ENCODE peak calls at places on chromosomes 7 and 10, in five cellular contexts. D is H1, M is WTC11, N is GM12878, T is K562. A is an unnamed sample.

GRCh38 chr10:3353235-3353634 is 180.7 kb upstream of the PITRM1 start:
- DNase-seq in D (no peak), M (no peak), N (no peak), T (no peak), A (no peak)

GRCh38 chr7:30001953-30002352 is 12.4 kb upstream of the SCRN1 start:
- DNase-seq in D (no peak), M (no peak), N (no peak), T (no peak), A (no peak)

GRCh38 chr10:14330390-14331071 is at the start of gene FRMD4A:
- DNase-seq in D (no peak), M (no peak), N (no peak), T (no peak), A (peak)

GRCh38 chr7:158016171-158017087 is 571.2 kb downstream of the PTPRN2 start:
- DNase-seq in D (peak), M (no peak), N (no peak), T (no peak), A (no peak)

GRCh38 chr10:98910048-98910447 is 325.6 kb downstream of the HPSE2 start:
- DNase-seq in D (no peak), M (no peak), N (no peak), T (peak), A (no peak)

GRCh38 chr10:14487511-14487909 is 156.8 kb upstream of the FRMD4A start:
- DNase-seq in D (peak), M (no peak), N (no peak), T (no peak), A (no peak)

GRCh38 chr10:3468919-3469638 is 296.5 kb upstream of the PITRM1 start:
- DNase-seq in D (no peak), M (no peak), N (no peak), T (no peak), A (no peak)

GRCh38 chr10:53370347-53370746 is 597.8 kb upstream of the MBL2 start:
- DNase-seq in D (no peak), M (no peak), N (no peak), T (no peak), A (no peak)

GRCh38 chr7:122166708-122167107 is 22.7 kb upstream of the AASS start:
- DNase-seq in D (no peak), M (no peak), N (no peak), T (no peak), A (no peak)

GRCh38 chr7:130890176-130891020 is 156.4 kb upstream of the KLF14 start:
- DNase-seq in D (no peak), M (no peak), N (no peak), T (no peak), A (no peak)

GRCh38 chr7:69527706-69528105 is 70.6 kb upstream of the AUTS2 start:
- DNase-seq in D (no peak), M (no peak), N (no peak), T (no peak), A (no peak)

GRCh38 chr10:70186571-70186970 is 16.3 kb upstream of the SAR1A start:
- DNase-seq in D (no peak), M (no peak), N (no peak), T (no peak), A (no peak)

GRCh38 chr7:11843113-11843765 is 11.2 kb upstream of the THSD7A start:
- DNase-seq in D (no peak), M (no peak), N (no peak), T (no peak), A (no peak)

GRCh38 chr7:14690075-14690474 is 212.5 kb downstream of the DGKB start:
- DNase-seq in D (no peak), M (no peak), N (no peak), T (no peak), A (no peak)

GRCh38 chr7:115910541-115911164 is 119.9 kb downstream of the TFEC start:
- DNase-seq in D (no peak), M (no peak), N (no peak), T (no peak), A (peak)

GRCh38 chr10:60238408-60239100 is 151.1 kb downstream of the ANK3 start:
- DNase-seq in D (no peak), M (peak), N (peak), T (no peak), A (peak)

GRCh38 chr10:16950686-16951681 is 133.8 kb upstream of the RSU1 start:
- DNase-seq in D (no peak), M (peak), N (no peak), T (peak), A (peak)

DNA sequence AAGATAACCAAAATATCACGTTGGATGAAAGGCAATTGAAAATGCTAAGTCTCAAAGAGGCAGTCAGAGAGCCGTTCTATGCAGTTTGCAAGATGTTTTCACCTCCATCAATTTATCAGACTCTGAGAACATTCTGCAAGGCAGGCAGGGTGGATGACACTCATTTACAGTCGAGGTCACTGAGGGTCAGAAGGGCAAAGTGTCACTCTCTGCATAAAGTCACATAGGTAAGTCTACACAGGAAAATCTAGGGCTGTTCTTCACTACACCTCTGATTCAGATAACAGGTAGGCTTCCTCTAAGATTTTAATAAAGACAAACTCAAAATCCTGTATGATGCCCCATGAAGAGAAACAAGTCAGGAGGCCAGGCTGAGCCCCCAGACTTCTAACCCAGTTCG is 1.4 kb upstream of the PLEKHA1 start:
- DNase-seq in D (no peak), M (no peak), N (no peak), T (no peak), A (no peak)
- TF ChIP-seq CREB1 in D (no peak), M (no peak), N (no peak), T (no peak), A (no peak)

GRCh38 chr7:33192695-33193291 is 63.4 kb downstream of the BBS9 start:
- DNase-seq in D (no peak), M (no peak), N (no peak), T (no peak), A (no peak)

GRCh38 chr7:33193308-33193864 is 64.0 kb downstream of the BBS9 start:
- DNase-seq in D (no peak), M (no peak), N (no peak), T (no peak), A (no peak)

GRCh38 chr7:33200282-33200681 is 70.9 kb downstream of the BBS9 start:
- DNase-seq in D (no peak), M (no peak), N (no peak), T (no peak), A (no peak)

GRCh38 chr7:33195264-33195663 is 65.9 kb downstream of the BBS9 start:
- DNase-seq in D (no peak), M (no peak), N (no peak), T (no peak), A (no peak)

DNA sequence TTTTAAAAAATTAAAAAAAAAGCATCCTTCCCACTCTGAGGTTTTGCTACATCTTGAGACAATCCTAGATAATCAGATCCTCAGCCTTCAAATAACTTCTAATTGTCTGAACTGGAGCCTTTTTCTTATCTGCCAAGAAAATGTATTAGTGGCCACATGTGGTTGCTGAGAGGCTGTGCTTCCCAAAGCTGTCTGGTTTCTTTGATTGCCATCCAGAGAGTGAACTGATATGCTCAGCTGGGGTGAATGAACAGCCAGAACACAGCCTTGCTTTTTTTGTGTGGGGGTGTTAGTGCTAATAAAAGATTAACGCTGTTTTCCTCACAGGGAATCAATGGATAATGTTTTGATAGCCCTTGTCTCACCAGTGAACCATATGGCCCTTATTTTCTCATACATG is 66.8 kb downstream of the BBS9 start:
- DNase-seq in D (no peak), M (no peak), N (no peak), T (no peak), A (no peak)
- TF ChIP-seq CREB1 in D (no peak), M (no peak), N (no peak), T (no peak), A (no peak)

GRCh38 chr7:39946693-39947092 is 3.4 kb upstream of the CDK13 start:
- DNase-seq in D (no peak), M (no peak), N (no peak), T (no peak), A (peak)

GRCh38 chr7:39948932-39949928 is 826 bp upstream of the CDK13 start:
- DNase-seq in D (peak), M (peak), N (peak), T (peak), A (peak)

GRCh38 chr7:39949980-39950472 is at the start of gene CDK13:
- DNase-seq in D (no peak), M (peak), N (peak), T (no peak), A (peak)

GRCh38 chr7:39950473-39951155 is 558 bp downstream of the CDK13 start:
- DNase-seq in D (peak), M (peak), N (no peak), T (peak), A (peak)

DNA sequence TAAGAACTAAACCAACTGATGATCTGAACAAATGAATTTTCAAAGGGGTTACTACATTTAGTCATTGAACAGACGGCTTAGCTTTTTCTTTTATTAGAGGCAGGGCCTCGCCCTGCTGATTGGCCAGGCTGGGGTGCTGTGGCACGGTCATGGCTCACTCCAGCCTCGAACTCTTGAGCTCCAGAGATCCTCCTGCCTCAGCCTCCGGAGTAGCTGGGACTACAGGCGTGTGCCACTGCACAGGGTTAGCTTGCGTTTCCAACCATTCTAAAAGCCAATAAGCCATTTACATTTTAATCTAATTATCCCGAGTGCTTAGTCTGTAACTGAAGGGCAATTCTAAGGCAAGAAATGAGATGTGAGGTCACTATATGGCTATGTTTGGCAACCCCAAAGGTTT is 1.7 kb upstream of the CDK13 start:
- DNase-seq in D (no peak), M (no peak), N (no peak), T (no peak), A (no peak)
- TF ChIP-seq CREB1 in D (no peak), M (no peak), N (no peak), T (no peak), A (no peak)

GRCh38 chr7:56105508-56105907 is 768 bp downstream of the CHCHD2 start:
- DNase-seq in D (no peak), M (no peak), N (no peak), T (no peak), A (no peak)
- TF ChIP-seq CREB1 in D (no peak), M (no peak), N (peak), T (no peak), A (no peak)

GRCh38 chr10:132459252-132460028 is 62.4 kb downstream of the PWWP2B start:
- DNase-seq in D (no peak), M (peak), N (no peak), T (no peak), A (no peak)

GRCh38 chr10:132458071-132458594 is 61.1 kb downstream of the PWWP2B start:
- DNase-seq in D (no peak), M (no peak), N (no peak), T (no peak), A (no peak)

GRCh38 chr10:132457328-132458070 is 60.5 kb downstream of the PWWP2B start:
- DNase-seq in D (no peak), M (no peak), N (no peak), T (peak), A (no peak)

GRCh38 chr10:132460071-132460470 is 63.1 kb downstream of the PWWP2B start:
- DNase-seq in D (no peak), M (no peak), N (no peak), T (no peak), A (no peak)

GRCh38 chr10:132458595-132459251 is 61.7 kb downstream of the PWWP2B start:
- DNase-seq in D (peak), M (peak), N (no peak), T (peak), A (peak)
- TF ChIP-seq CREB1 in D (peak), M (no peak), N (no peak), T (no peak), A (no peak)

DNA sequence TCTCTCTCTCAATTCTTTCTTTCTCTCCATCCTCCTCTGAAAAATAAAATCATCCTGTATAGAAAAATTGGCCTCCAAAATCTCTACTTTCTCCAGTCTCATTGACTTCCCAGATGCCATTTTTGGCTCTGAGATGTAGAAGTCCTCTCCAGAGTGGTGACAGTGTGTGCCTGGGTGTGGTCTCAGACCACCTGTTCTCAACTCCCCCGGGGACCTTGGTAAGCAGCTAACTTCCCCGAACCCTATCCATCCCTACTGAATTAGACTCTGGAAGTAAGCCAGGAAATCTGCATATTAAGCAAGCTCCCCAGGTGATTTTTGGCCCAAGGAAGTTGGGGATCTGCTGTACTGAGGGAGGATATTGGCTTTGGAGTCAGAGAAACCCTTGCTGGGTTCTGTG is 120.5 kb downstream of the WDR11 start:
- DNase-seq in D (no peak), M (no peak), N (no peak), T (no peak), A (no peak)
- TF ChIP-seq CREB1 in D (no peak), M (no peak), N (no peak), T (no peak), A (no peak)

GRCh38 chr7:2287742-2288141 is 26.5 kb downstream of the SNX8 start:
- DNase-seq in D (no peak), M (no peak), N (no peak), T (no peak), A (no peak)

GRCh38 chr7:2290877-2291276 is 23.4 kb downstream of the SNX8 start:
- DNase-seq in D (no peak), M (no peak), N (no peak), T (no peak), A (no peak)

GRCh38 chr7:2288503-2288902 is 25.7 kb downstream of the SNX8 start:
- DNase-seq in D (no peak), M (no peak), N (no peak), T (no peak), A (no peak)

GRCh38 chr7:2288986-2289611 is 25.1 kb downstream of the SNX8 start:
- DNase-seq in D (no peak), M (no peak), N (no peak), T (no peak), A (no peak)

GRCh38 chr7:2289621-2290020 is 24.6 kb downstream of the SNX8 start:
- DNase-seq in D (no peak), M (no peak), N (no peak), T (no peak), A (no peak)
- TF ChIP-seq CREB1 in D (no peak), M (no peak), N (no peak), T (no peak), A (no peak)

GRCh38 chr7:132178393-132178765 is 397.9 kb downstream of the PLXNA4 start:
- DNase-seq in D (no peak), M (no peak), N (no peak), T (no peak), A (no peak)
- TF ChIP-seq CREB1 in D (no peak), M (no peak), N (no peak), T (no peak), A (no peak)

GRCh38 chr10:21174670-21175495 is 277.8 kb upstream of the NEBL start:
- DNase-seq in D (no peak), M (no peak), N (no peak), T (no peak), A (peak)

GRCh38 chr10:21172774-21173432 is 275.8 kb upstream of the NEBL start:
- DNase-seq in D (peak), M (peak), N (no peak), T (peak), A (peak)

GRCh38 chr10:21175797-21176196 is 278.7 kb upstream of the NEBL start:
- DNase-seq in D (no peak), M (no peak), N (no peak), T (no peak), A (no peak)

GRCh38 chr10:21173433-21173963 is 276.4 kb upstream of the NEBL start:
- DNase-seq in D (peak), M (no peak), N (no peak), T (no peak), A (peak)

GRCh38 chr10:21173964-21174669 is 277.0 kb upstream of the NEBL start:
- DNase-seq in D (peak), M (peak), N (no peak), T (peak), A (peak)
- TF ChIP-seq CREB1 in D (peak), M (no peak), N (no peak), T (no peak), A (no peak)